ENCODE peak calls at places on chromosomes 4 and X, in eight cellular contexts. B, D, X, U, V, N, K and L are unnamed samples.

GRCh38 chrX:24676403-24677024 is 17.2 kb upstream of the POLA1 start:
- DNase-seq in B (no peak), D (peak; percentile 12), X (no peak), U (no peak), V (no peak), N (no peak), K (no peak), L (no peak)

GRCh38 chrX:20284992-20285391 is 18.3 kb upstream of the RPS6KA3 start:
- DNase-seq in B (no peak), D (no peak), X (no peak), U (no peak), V (no peak), N (no peak), K (no peak), L (no peak)

GRCh38 chr4:16715482-16715881 is 183.0 kb downstream of the LDB2 start:
- DNase-seq in B (no peak), D (no peak), X (no peak), U (no peak), V (no peak), N (no peak), K (no peak), L (no peak)

GRCh38 chr4:88439161-88439760 is 17.7 kb upstream of the HERC5 start:
- DNase-seq in B (no peak), D (no peak), X (no peak), U (no peak), V (no peak), N (no peak), K (no peak), L (no peak)

GRCh38 chrX:96682516-96682915 is 2.1 kb upstream of the DIAPH2 start:
- DNase-seq in B (no peak), D (no peak), X (no peak), U (no peak), V (no peak), N (no peak), K (no peak), L (no peak)

GRCh38 chr4:140187316-140187695 is 33.3 kb upstream of the MAML3 start:
- DNase-seq in B (no peak), D (no peak), X (no peak), U (no peak), V (no peak), N (no peak), K (no peak), L (no peak)

GRCh38 chr4:67700119-67700873 is 659 bp downstream of the UBA6 start:
- DNase-seq in B (peak; percentile 45), D (peak; percentile 47), X (no peak), U (peak; percentile 26), V (no peak), N (no peak), K (no peak), L (no peak)

GRCh38 chr4:86928400-86929255 is 6.2 kb upstream of the AFF1 start:
- DNase-seq in B (no peak), D (no peak), X (no peak), U (no peak), V (no peak), N (no peak), K (no peak), L (no peak)

GRCh38 chr4:113141901-113142346 is 92.5 kb downstream of the ANK2 start:
- DNase-seq in B (peak; percentile 12), D (no peak), X (no peak), U (no peak), V (no peak), N (no peak), K (no peak), L (no peak)

GRCh38 chr4:138233313-138233712 is 8.8 kb downstream of the SLC7A11 start:
- DNase-seq in B (no peak), D (no peak), X (no peak), U (no peak), V (no peak), N (no peak), K (no peak), L (no peak)

GRCh38 chrX:123083924-123084323 is 100.2 kb upstream of the GRIA3 start:
- DNase-seq in B (no peak), D (no peak), X (no peak), U (no peak), V (no peak), N (no peak), K (no peak), L (no peak)

GRCh38 chr4:120995611-120996010 is 73.1 kb upstream of the PRDM5 start:
- DNase-seq in B (no peak), D (no peak), X (no peak), U (no peak), V (no peak), N (no peak), K (no peak), L (no peak)

GRCh38 chrX:7941390-7942042 is 14.3 kb upstream of the PNPLA4 start:
- DNase-seq in B (no peak), D (peak; percentile 69), X (no peak), U (no peak), V (peak; percentile 17), N (no peak), K (no peak), L (no peak)

GRCh38 chrX:51144828-51145442 is 187.7 kb upstream of the NUDT10 start:
- DNase-seq in B (peak; percentile 34), D (peak; percentile 61), X (peak; percentile 36), U (no peak), V (peak; percentile 24), N (no peak), K (no peak), L (no peak)

GRCh38 chrX:148498067-148498466 is 2.4 kb upstream of the AFF2 start:
- DNase-seq in B (no peak), D (no peak), X (no peak), U (no peak), V (no peak), N (no peak), K (no peak), L (no peak)

GRCh38 chr4:151691639-151692442 is 69.0 kb downstream of the GATB start:
- DNase-seq in B (no peak), D (no peak), X (no peak), U (no peak), V (no peak), N (peak; percentile 28), K (no peak), L (peak; percentile 68)